ENCODE peak calls at places on chromosomes 2 and 18, in four cellular contexts. E is GM12864, I is lower lobe of right lung, T is HFFc6. O is an unnamed sample.
A peak's percentile ranks its signal among the peaks of the same experiment; 100 is the strongest.

GRCh38 chr2:176234216-176234615 is 35.0 kb upstream of the MTX2 start:
- DNase-seq in I (no peak), T (no peak), E (no peak), O (no peak)

GRCh38 chr2:110771549-110772382 is 39.4 kb downstream of the ACOXL start:
- DNase-seq in T (no peak), I (no peak), E (no peak), O (no peak)

GRCh38 chr2:196959750-196960392 is 33.4 kb upstream of the PGAP1 start:
- DNase-seq in I (no peak), E (no peak), T (no peak), O (no peak)

GRCh38 chr2:233241803-233242202 is 9.7 kb upstream of the ATG16L1 start:
- DNase-seq in T (no peak), E (no peak), I (no peak), O (no peak)

GRCh38 chr18:76621782-76622495 is 126.9 kb upstream of the ZNF516 start:
- DNase-seq in T (peak; percentile 29), I (no peak), E (no peak), O (no peak)

GRCh38 chr18:44799422-44800421 is 119.0 kb downstream of the SETBP1 start:
- DNase-seq in T (no peak), E (no peak), I (no peak), O (peak; percentile 42)

GRCh38 chr2:100606740-100607343 is 44.0 kb downstream of the PDCL3 start:
- DNase-seq in T (peak; percentile 33), E (peak; percentile 22), I (no peak), O (peak; percentile 64)

GRCh38 chr2:128421286-128421685 is 102.6 kb upstream of the HS6ST1 start:
- DNase-seq in T (no peak), E (no peak), I (no peak), O (no peak)

GRCh38 chr2:221085376-221085900 is 486.7 kb downstream of the EPHA4 start:
- DNase-seq in T (no peak), E (no peak), I (no peak), O (no peak)

GRCh38 chr2:192467953-192468660 is 273.4 kb upstream of the TMEFF2 start:
- DNase-seq in T (no peak), I (no peak), E (no peak), O (no peak)

GRCh38 chr2:112688086-112688880 is 32.5 kb upstream of the NT5DC4 start:
- DNase-seq in T (no peak), I (no peak), E (no peak), O (no peak)

GRCh38 chr18:73043231-73044000 is 175.6 kb upstream of the NETO1 start:
- DNase-seq in I (no peak), E (no peak), T (no peak), O (no peak)

GRCh38 chr2:40451926-40452605 is at the start of gene SLC8A1:
- DNase-seq in I (peak; percentile 55), T (no peak), E (no peak), O (peak; percentile 44)

GRCh38 chr2:233365861-233366520 is 11.7 kb downstream of the DGKD start:
- DNase-seq in I (no peak), T (no peak), E (no peak), O (no peak)

GRCh38 chr18:3806656-3807055 is 356.7 kb downstream of the TGIF1 start:
- DNase-seq in E (no peak), T (no peak), I (no peak), O (no peak)

GRCh38 chr18:55354795-55355194 is 233.2 kb downstream of the TCF4 start:
- DNase-seq in I (no peak), E (no peak), T (no peak), O (no peak)

GRCh38 chr18:46759885-46760284 is 3.0 kb upstream of the ST8SIA5 start:
- DNase-seq in I (no peak), T (no peak), E (no peak), O (no peak)

GRCh38 chr2:235001237-235002133 is 49.7 kb downstream of the SH3BP4 start:
- DNase-seq in E (no peak), T (no peak), I (no peak), O (no peak)

GRCh38 chr2:74003494-74004211 is 18.9 kb downstream of the TET3 start:
- DNase-seq in T (peak; percentile 72), E (no peak), I (no peak), O (no peak)

GRCh38 chr2:226515344-226516055 is 284.1 kb downstream of the IRS1 start:
- DNase-seq in T (peak; percentile 42), E (no peak), I (no peak), O (no peak)

GRCh38 chr2:38791747-38792146 is 13.7 kb downstream of the GEMIN6 start:
- DNase-seq in I (no peak), E (no peak), T (no peak), O (no peak)

GRCh38 chr2:44777542-44777941 is 164.0 kb upstream of the SIX3 start:
- DNase-seq in E (no peak), I (no peak), T (no peak), O (no peak)

GRCh38 chr2:85748039-85748438 is 5.8 kb upstream of the ATOH8 start:
- DNase-seq in I (no peak), T (no peak), E (peak; percentile 42), O (peak; percentile 71)

GRCh38 chr2:70396589-70396988 is 94.7 kb upstream of the FAM136A start:
- DNase-seq in I (no peak), T (no peak), E (no peak), O (no peak)

DNA sequence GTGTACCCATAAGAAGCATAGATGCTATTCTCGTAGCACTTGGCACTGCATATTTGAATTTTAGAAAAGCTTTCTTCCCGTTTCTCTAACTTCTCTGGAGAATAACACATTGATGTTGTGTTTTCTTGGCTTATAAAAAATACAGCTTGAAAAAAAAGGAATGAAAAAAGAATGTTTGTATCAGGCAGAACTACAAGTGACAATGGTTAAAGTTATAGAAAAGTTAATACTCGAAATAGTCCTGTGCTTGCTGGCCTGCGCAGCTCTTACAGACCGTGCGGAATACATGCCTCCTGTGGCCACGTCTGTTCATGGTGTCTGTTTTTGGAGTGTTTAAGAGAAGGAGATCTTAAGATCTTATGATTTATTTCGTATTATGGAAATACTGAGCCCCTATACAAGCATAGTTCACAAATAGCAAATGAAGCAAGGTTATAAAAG is 808 bp downstream of the DUSP19 start:
- DNase-seq in E (no peak), I (no peak), T (no peak), O (no peak)
- TF ChIP-seq CTCF in E (no peak), I (no peak), T (no peak), O (no peak)

DNA sequence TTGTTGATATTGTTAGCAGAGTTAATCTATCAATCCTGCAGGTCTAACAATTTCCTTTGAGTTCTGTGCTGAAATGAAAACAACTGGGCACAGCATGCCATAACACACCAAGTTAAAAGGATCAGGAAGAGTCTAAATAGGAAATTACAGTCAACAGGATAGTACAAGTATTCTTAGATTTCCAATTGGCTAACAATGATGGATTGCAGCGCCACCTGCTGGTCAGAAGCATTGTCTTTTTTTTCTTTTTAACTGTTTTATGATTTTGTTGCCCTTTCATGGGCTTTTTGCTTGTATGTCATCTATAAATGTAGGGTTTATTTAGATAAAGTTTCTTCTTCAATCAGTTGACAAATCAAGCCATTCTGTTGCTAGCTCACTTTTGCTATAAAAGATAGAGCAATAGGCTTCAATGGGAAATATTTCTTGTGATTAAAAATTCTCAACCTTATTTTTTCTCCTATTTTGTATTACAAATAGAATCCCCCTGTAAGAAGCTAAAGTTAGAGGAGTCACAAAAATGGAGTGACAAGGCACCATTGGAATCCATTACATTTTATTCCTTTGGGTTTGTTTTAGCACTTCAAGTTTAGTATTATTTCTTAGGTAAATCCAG is 40.8 kb upstream of the RPRM start:
- DNase-seq in T (peak; percentile 36), I (no peak), E (peak; percentile 5), O (peak; percentile 38)
- TF ChIP-seq CTCF in T (peak; percentile 97), I (peak; percentile 77), E (peak; percentile 65), O (peak; percentile 55)

DNA sequence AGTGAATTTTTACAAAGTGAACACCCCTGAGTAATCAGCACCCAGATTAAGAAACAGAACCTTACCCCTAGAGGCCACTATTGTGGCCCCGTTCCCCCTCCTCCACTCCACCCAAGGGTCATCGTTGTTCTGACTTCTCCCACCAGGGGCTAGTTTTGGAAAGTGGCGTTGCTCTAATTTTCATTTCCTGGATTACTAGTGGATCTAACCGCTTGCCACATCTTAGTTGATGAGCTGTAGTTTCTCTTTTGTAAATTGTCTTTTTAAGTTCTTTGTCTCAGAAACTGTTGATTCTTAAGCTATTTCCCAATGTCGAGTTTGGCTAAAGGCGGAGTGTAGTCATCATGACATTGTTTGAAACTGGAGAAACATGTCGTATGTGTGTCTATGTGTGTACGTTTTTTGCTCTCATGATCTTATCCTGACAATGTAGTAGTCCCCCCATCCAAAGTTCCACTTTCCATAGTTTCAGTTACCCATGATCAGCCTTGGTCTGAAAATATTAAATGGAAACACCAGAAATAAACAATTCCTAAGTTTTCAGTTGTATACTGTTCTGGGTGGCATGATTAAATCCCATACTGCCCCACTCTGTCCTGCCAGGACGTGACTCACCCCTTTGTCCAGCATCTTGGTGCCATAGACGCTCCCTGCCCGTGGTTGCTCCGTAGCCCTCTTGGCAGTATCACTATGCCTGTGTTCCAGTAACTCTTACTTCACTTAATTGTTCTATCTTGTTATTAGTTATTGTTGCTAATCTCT is 71.0 kb upstream of the SP3 start:
- DNase-seq in T (no peak), I (no peak), E (no peak), O (no peak)
- TF ChIP-seq CTCF in T (peak; percentile 56), I (peak; percentile 23), E (peak; percentile 32), O (no peak)

DNA sequence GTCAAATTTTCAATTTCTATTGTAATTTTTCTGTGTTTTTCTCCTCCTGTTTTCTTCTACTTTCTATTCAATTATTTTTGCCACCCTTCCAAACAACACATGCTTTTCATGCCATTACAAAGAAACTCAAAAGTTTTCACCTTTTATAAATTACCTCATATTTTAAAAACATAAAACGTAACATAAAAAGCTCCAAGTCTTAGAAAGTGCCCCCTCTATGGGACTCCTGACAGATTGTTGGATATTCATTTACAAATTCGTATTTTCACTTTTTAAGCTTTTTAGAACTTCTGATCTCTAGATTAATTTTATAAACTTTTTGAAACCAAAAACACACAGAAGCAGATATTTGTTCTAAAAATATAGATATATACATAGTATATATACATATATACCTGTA is 1.6 kb downstream of the COL5A2 start:
- DNase-seq in I (no peak), T (no peak), E (no peak), O (no peak)
- TF ChIP-seq CTCF in I (no peak), T (peak; percentile 78), E (no peak), O (no peak)

GRCh38 chr18:13103366-13103765 is 112.2 kb downstream of the CEP192 start:
- DNase-seq in T (no peak), E (no peak), I (no peak), O (no peak)
- TF ChIP-seq CTCF in T (peak; percentile 67), E (peak; percentile 33), I (peak; percentile 15), O (no peak)

GRCh38 chr18:66129248-66129647 is 378.4 kb downstream of the CDH7 start:
- DNase-seq in T (no peak), E (no peak), I (no peak), O (no peak)

GRCh38 chr18:66119347-66119746 is 368.5 kb downstream of the CDH7 start:
- DNase-seq in E (no peak), T (no peak), I (no peak), O (no peak)

GRCh38 chr18:66124394-66124793 is 373.6 kb downstream of the CDH7 start:
- DNase-seq in I (no peak), E (no peak), T (no peak), O (no peak)
- TF ChIP-seq CTCF in I (no peak), E (no peak), T (no peak), O (no peak)

O was measured in GM20000.